ENCODE peak calls at places on chromosomes 6 and 20, in four cellular contexts. Y, P, N and M are unnamed samples. For H3K4me1, the result is how much of the 10 kb centered on the place peaks cover.

GRCh38 chr6:133972388-133972787 is 19.4 kb downstream of the TBPL1 start:
- DNase-seq in Y (no peak), P (no peak), N (no peak), M (no peak)

GRCh38 chr6:3340358-3340798 is 81.6 kb downstream of the PSMG4 start:
- DNase-seq in Y (no peak), P (no peak), N (no peak), M (no peak)

GRCh38 chr6:129844118-129844891 is 16.8 kb downstream of the TMEM244 start:
- DNase-seq in Y (no peak), P (no peak), N (no peak), M (no peak)

GRCh38 chr20:13554706-13555105 is 84.0 kb downstream of the TASP1 start:
- DNase-seq in Y (no peak), P (no peak), N (no peak), M (no peak)

GRCh38 chr6:25088513-25088912 is 152.8 kb upstream of the RIPOR2 start:
- DNase-seq in Y (no peak), P (no peak), N (no peak), M (no peak)

GRCh38 chr20:33522256-33522820 is 32.4 kb downstream of the CBFA2T2 start:
- DNase-seq in Y (no peak), P (no peak), N (no peak), M (no peak)

GRCh38 chr20:1163105-1163504 is 21.7 kb downstream of the TMEM74B start:
- DNase-seq in Y (no peak), P (no peak), N (no peak), M (no peak)

GRCh38 chr6:45001663-45002062 is 326.5 kb upstream of the RUNX2 start:
- DNase-seq in Y (no peak), P (no peak), N (no peak), M (no peak)

GRCh38 chr6:143607168-143607567 is 70.6 kb upstream of the PHACTR2 start:
- DNase-seq in Y (no peak), P (no peak), N (no peak), M (no peak)

GRCh38 chr6:97405818-97406409 is 122.9 kb upstream of the MMS22L start:
- DNase-seq in Y (no peak), P (no peak), N (no peak), M (no peak)

GRCh38 chr6:158638393-158638792 is 6.2 kb downstream of the DYNLT1 start:
- DNase-seq in Y (peak), P (no peak), N (no peak), M (no peak)

GRCh38 chr6:158642097-158642601 is 2.4 kb downstream of the DYNLT1 start:
- DNase-seq in Y (peak), P (peak), N (no peak), M (no peak)

GRCh38 chr6:158636778-158637177 is 7.8 kb downstream of the DYNLT1 start:
- DNase-seq in Y (no peak), P (no peak), N (no peak), M (no peak)

GRCh38 chr6:158640519-158640918 is 4.0 kb downstream of the DYNLT1 start:
- DNase-seq in Y (peak), P (no peak), N (no peak), M (no peak)

DNA sequence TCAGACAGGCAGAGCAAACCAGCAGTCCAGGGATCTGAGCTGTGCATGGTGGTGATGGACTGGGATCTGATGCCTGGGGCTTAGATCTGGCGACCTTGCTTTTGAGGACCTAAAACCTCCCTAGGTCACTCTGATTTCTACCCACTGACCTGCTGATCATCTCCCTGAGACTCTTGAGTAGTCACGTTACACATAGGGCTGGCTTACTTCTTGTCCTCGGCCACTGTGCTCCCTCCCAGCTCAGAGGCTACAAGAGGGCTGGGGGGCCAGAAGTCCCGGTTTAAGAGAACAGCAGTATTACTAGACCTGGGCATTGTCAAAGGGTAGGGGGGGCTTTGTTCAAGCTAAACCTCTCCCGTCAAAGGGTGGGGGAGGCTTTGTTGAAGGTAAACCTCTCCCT is 5.5 kb downstream of the DYNLT1 start:
- DNase-seq in Y (peak), P (no peak), N (no peak), M (no peak)
- H3K4me1 ChIP-seq in Y (under half), P (under half), N (under half), M (half or more)

GRCh38 chr20:22574545-22575086 is 9.8 kb downstream of the FOXA2 start:
- DNase-seq in Y (no peak), P (no peak), N (no peak), M (no peak)

GRCh38 chr20:22576733-22577514 is 7.4 kb downstream of the FOXA2 start:
- DNase-seq in Y (no peak), P (no peak), N (peak), M (no peak)

GRCh38 chr20:22576273-22576672 is 8.1 kb downstream of the FOXA2 start:
- DNase-seq in Y (no peak), P (no peak), N (no peak), M (no peak)

GRCh38 chr20:22575737-22576136 is 8.6 kb downstream of the FOXA2 start:
- DNase-seq in Y (no peak), P (no peak), N (no peak), M (no peak)

DNA sequence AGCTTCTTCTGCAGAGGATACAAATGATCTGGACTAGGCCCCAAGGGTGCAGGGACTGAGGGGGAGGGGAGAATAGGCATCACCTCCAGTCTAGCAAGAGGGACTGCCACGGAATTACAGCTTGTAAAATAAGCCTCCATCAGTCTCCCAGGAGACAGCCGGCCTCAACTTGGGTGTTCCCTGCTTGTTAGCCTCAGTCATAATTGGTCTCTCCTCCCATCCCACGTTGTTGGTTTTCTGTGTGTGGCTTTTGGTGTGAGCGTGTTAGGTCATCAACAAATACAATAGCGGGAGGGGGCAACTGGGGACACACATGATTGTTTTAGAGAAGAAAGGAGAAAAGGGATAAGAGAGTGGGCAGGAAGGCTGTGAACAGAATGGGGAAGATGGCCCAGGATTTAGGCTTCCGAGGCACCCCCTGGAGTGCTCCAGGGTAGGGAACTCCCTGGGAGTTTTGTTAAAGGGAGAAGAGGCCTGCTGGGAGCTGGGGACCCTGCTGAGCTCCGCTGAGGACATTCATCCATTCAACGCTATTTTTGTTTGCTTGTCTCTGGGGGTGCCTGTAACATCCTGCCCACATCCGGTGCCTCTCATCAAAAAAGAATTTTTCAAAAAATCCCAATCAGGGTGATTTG is 9.2 kb downstream of the FOXA2 start:
- DNase-seq in Y (no peak), P (no peak), N (no peak), M (no peak)
- H3K27ac ChIP-seq in Y (no peak), P (no peak), N (peak), M (no peak)

GRCh38 chr20:58852559-58853271 is at the start of gene GNAS:
- DNase-seq in Y (peak), P (peak), N (peak), M (peak)
- H3K4me3 ChIP-seq in Y (peak), P (peak), N (peak), M (peak)

GRCh38 chr20:50308513-50309279 is 118.1 kb downstream of the CEBPB start:
- DNase-seq in Y (peak), P (peak), N (peak), M (no peak)

GRCh38 chr20:50310673-50311051 is 120.0 kb downstream of the CEBPB start:
- DNase-seq in Y (peak), P (no peak), N (peak), M (no peak)

GRCh38 chr20:50309764-50310672 is 119.4 kb downstream of the CEBPB start:
- DNase-seq in Y (peak), P (no peak), N (peak), M (no peak)

GRCh38 chr20:50308166-50308512 is 117.5 kb downstream of the CEBPB start:
- DNase-seq in Y (no peak), P (no peak), N (no peak), M (no peak)

GRCh38 chr20:50309280-50309763 is 118.7 kb downstream of the CEBPB start:
- DNase-seq in Y (no peak), P (no peak), N (no peak), M (no peak)
- H3K4me1 ChIP-seq in Y (half or more), P (under half), N (under half), M (under half)

GRCh38 chr20:7609250-7609649 is 331.0 kb downstream of the HAO1 start:
- DNase-seq in Y (no peak), P (no peak), N (no peak), M (no peak)
- H3K27ac ChIP-seq in Y (no peak), P (no peak), N (no peak), M (no peak)

GRCh38 chr6:33633084-33633461 is 12.0 kb downstream of the ITPR3 start:
- DNase-seq in Y (no peak), P (no peak), N (no peak), M (no peak)
- H3K4me3 ChIP-seq in Y (peak), P (no peak), N (peak), M (peak)

GRCh38 chr6:148351277-148351676 is 8.6 kb downstream of the SASH1 start:
- DNase-seq in Y (no peak), P (no peak), N (no peak), M (no peak)

GRCh38 chr6:148347076-148348054 is 4.7 kb downstream of the SASH1 start:
- DNase-seq in Y (no peak), P (no peak), N (no peak), M (no peak)

GRCh38 chr6:148348335-148348734 is 5.7 kb downstream of the SASH1 start:
- DNase-seq in Y (no peak), P (no peak), N (no peak), M (no peak)

GRCh38 chr6:148349466-148349865 is 6.8 kb downstream of the SASH1 start:
- DNase-seq in Y (no peak), P (no peak), N (peak), M (no peak)

GRCh38 chr6:148348778-148349177 is 6.1 kb downstream of the SASH1 start:
- DNase-seq in Y (no peak), P (no peak), N (no peak), M (no peak)
- H3K4me1 ChIP-seq in Y (under half), P (under half), N (under half), M (under half)